ENCODE peak calls at places on chromosomes 13 and 19, in nine cellular contexts. U is fibroblast of lung; X is CD8-positive, alpha-beta T cell; N is T-helper 1 cell; P is stimulated activated CD4-positive, alpha-beta T cell treated with anti-CD3 and anti-CD28 coated beads, Interleukin-4, amount 100 ng/mL, for 1 hour; T is Daoy; L is stimulated activated CD8-positive, alpha-beta memory T cell treated with anti-CD3 and anti-CD28 coated beads, Interleukin-4, amount 100 ng/mL, for 4 hours; K is neural progenitor cell; O is CD8-positive, alpha-beta memory T cell. E is an unnamed sample.

GRCh38 chr19:3404324-3405260 is 38.2 kb downstream of the NFIC start:
- DNase-seq in T (peak), P (no peak), O (no peak), N (no peak), U (peak), K (no peak), L (no peak), X (no peak), E (no peak)

GRCh38 chr19:29485293-29485692 is 40.5 kb upstream of the VSTM2B start:
- DNase-seq in O (no peak), L (no peak), X (peak), K (no peak), U (no peak), P (no peak), N (no peak), T (no peak), E (no peak)

GRCh38 chr13:99406799-99407201 is 94.5 kb upstream of the TM9SF2 start:
- DNase-seq in P (no peak), U (peak), X (no peak), N (no peak), T (no peak), L (no peak), O (no peak), K (no peak), E (no peak)

GRCh38 chr13:46543307-46543706 is 9.7 kb upstream of the LRCH1 start:
- DNase-seq in U (no peak), T (no peak), O (no peak), X (no peak), L (no peak), P (no peak), N (no peak), K (no peak), E (peak)

GRCh38 chr13:99347911-99348451 is 40.8 kb upstream of the GPR183 start:
- DNase-seq in U (no peak), K (no peak), X (no peak), O (no peak), L (no peak), P (no peak), N (no peak), T (no peak), E (no peak)

GRCh38 chr19:51097166-51097736 is 11.0 kb downstream of the CTU1 start:
- DNase-seq in K (peak), U (peak), T (peak), O (peak), N (peak), L (peak), P (peak), X (peak), E (peak)

GRCh38 chr19:42198676-42199439 is 18.6 kb downstream of the DEDD2 start:
- DNase-seq in T (no peak), X (peak), U (no peak), O (peak), N (peak), P (peak), L (peak), K (no peak), E (no peak)

GRCh38 chr19:39996218-39996810 is 546 bp upstream of the ZNF546 start:
- DNase-seq in T (peak), K (no peak), U (peak), X (no peak), P (no peak), O (peak), L (no peak), N (no peak), E (peak)

GRCh38 chr13:100658363-100658762 is 16.2 kb downstream of the TMTC4 start:
- DNase-seq in U (no peak), L (no peak), O (no peak), P (no peak), X (peak), K (no peak), N (no peak), T (no peak), E (no peak)

E was measured in WERI-Rb-1.